ENCODE peak calls at places on chromosomes 7 and 10, in seven cellular contexts. S is thoracic aorta, D is left ventricle myocardium inferior, Z is breast epithelium, P is astrocyte, Y is IMR-90, B is upper lobe of right lung. Q is an unnamed sample.

GRCh38 chr10:124693801-124694416 is 50.3 kb downstream of the FAM53B start:
- DNase-seq in S (no peak), D (no peak), Z (no peak), P (no peak), Y (no peak), B (no peak), Q (no peak)

GRCh38 chr7:30308392-30308791 is 24.0 kb downstream of the ZNRF2 start:
- DNase-seq in S (no peak), D (no peak), Z (no peak), P (no peak), Y (peak; percentile 12), B (no peak), Q (no peak)

GRCh38 chr7:143323650-143324049 is 7.7 kb downstream of the CLCN1 start:
- DNase-seq in S (no peak), D (no peak), Z (no peak), P (no peak), Y (no peak), B (no peak), Q (no peak)

GRCh38 chr7:50660040-50660829 is 95.0 kb upstream of the DDC start:
- DNase-seq in S (no peak), D (no peak), Z (no peak), P (no peak), Y (no peak), B (peak; percentile 81), Q (peak; percentile 71)

GRCh38 chr10:92830478-92831389 is 17.6 kb upstream of the EXOC6 start:
- DNase-seq in S (no peak), D (no peak), Z (no peak), P (no peak), Y (no peak), B (no peak), Q (no peak)

GRCh38 chr7:69597278-69598076 is 798 bp upstream of the AUTS2 start:
- DNase-seq in S (no peak), D (peak; percentile 52), Z (peak; percentile 40), P (no peak), Y (no peak), B (peak; percentile 72), Q (peak; percentile 41)

GRCh38 chr7:131689662-131690234 is 133.3 kb upstream of the PODXL start:
- DNase-seq in S (no peak), D (no peak), Z (no peak), P (no peak), Y (no peak), B (no peak), Q (no peak)

GRCh38 chr10:71213127-71213616 is 802 bp downstream of the UNC5B start:
- DNase-seq in S (no peak), D (peak; percentile 55), Z (peak; percentile 72), P (peak; percentile 86), Y (peak; percentile 84), B (peak; percentile 81), Q (no peak)

GRCh38 chr10:8705415-8705814 is 650.9 kb downstream of the GATA3 start:
- DNase-seq in S (no peak), D (no peak), Z (no peak), P (no peak), Y (no peak), B (no peak), Q (no peak)

GRCh38 chr7:26199301-26200112 is 1.0 kb downstream of the HNRNPA2B1 start:
- DNase-seq in S (no peak), D (peak; percentile 63), Z (peak; percentile 68), P (peak; percentile 30), Y (peak; percentile 54), B (peak; percentile 82), Q (peak; percentile 87)

GRCh38 chr7:157046681-157047080 is 36.2 kb upstream of the MNX1 start:
- DNase-seq in S (no peak), D (no peak), Z (peak; percentile 21), P (peak; percentile 23), Y (peak; percentile 81), B (no peak), Q (no peak)

GRCh38 chr10:17129711-17130110 is at the start of gene CUBN:
- DNase-seq in S (no peak), D (no peak), Z (no peak), P (no peak), Y (no peak), B (no peak), Q (no peak)

GRCh38 chr10:96651998-96652431 is 65.2 kb upstream of the TM9SF3 start:
- DNase-seq in S (no peak), D (no peak), Z (no peak), P (no peak), Y (no peak), B (no peak), Q (peak; percentile 54)

GRCh38 chr10:23099816-23100215 is 4.4 kb downstream of the MSRB2 start:
- DNase-seq in S (no peak), D (no peak), Z (no peak), P (peak; percentile 2), Y (peak; percentile 7), B (no peak), Q (no peak)

GRCh38 chr10:61612009-61612408 is 50.7 kb upstream of the CABCOCO1 start:
- DNase-seq in S (no peak), D (no peak), Z (peak; percentile 36), P (no peak), Y (no peak), B (no peak), Q (no peak)

GRCh38 chr7:108097703-108098102 is 32.5 kb downstream of the LAMB4 start:
- DNase-seq in S (no peak), D (no peak), Z (no peak), P (no peak), Y (no peak), B (no peak), Q (no peak)

GRCh38 chr10:48449501-48450232 is 143.2 kb downstream of the MAPK8 start:
- DNase-seq in S (no peak), D (no peak), Z (no peak), P (no peak), Y (no peak), B (peak; percentile 53), Q (no peak)

GRCh38 chr7:43769791-43770465 is 11.4 kb downstream of the BLVRA start:
- DNase-seq in S (no peak), D (no peak), Z (no peak), P (no peak), Y (no peak), B (no peak), Q (no peak)
- TF ChIP-seq CTCF in S (no peak), D (no peak), Z (no peak), P (no peak), Y (no peak), B (no peak), Q (no peak)

GRCh38 chr7:137820156-137820555 is 26.6 kb downstream of the DGKI start:
- DNase-seq in S (no peak), D (no peak), Z (no peak), P (peak; percentile 47), Y (no peak), B (no peak), Q (no peak)

GRCh38 chr7:137825489-137825888 is 21.3 kb downstream of the DGKI start:
- DNase-seq in S (no peak), D (no peak), Z (no peak), P (no peak), Y (no peak), B (no peak), Q (no peak)

GRCh38 chr7:137818036-137818435 is 28.7 kb downstream of the DGKI start:
- DNase-seq in S (no peak), D (no peak), Z (no peak), P (peak; percentile 68), Y (peak; percentile 67), B (no peak), Q (no peak)

GRCh38 chr7:137816696-137817320 is 30.0 kb downstream of the DGKI start:
- DNase-seq in S (no peak), D (no peak), Z (no peak), P (no peak), Y (no peak), B (no peak), Q (no peak)

DNA sequence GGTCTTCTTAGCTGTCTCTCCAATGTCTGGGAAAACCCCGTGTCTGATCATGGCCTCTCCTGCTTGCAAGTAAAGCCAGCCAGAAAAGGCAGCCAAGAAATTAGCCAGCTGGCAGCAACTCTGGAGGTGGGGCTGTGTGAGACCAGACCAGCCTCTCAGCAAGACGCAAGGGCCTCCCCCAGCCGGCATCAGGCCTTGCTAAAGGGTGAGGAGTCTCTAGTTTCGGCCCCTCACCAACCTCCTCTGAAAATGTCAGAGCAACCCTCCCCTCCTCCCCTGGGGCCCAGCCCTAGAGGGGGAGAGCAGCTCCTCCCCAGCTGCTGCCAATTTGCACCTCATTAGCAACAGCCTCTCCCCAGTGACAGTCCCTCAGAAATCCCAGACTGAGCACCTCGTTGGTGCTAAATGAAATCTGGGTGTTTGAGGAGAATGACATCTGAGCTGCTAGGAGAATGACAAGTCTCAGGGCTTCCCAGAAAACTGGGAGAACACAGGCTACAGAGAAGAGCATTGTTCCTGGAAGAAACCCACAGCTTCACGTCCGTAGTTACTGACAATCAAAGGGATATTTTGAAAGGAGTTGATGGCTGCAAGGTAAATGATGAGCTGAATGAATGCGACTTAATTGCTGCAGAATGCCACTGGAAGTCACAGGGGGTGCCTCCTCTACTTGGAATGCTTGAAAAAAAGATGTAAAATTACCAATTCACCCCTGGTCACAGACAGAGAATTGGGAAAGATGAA is 25.9 kb downstream of the DGKI start:
- DNase-seq in S (peak; percentile 13), D (peak; percentile 72), Z (peak; percentile 49), P (peak; percentile 85), Y (peak; percentile 83), B (no peak), Q (peak; percentile 49)
- H3K4me1 ChIP-seq in S (peaks cover 4% of the 10 kb centered on the region), D (peaks cover 14% of the 10 kb centered on the region), Z (no peaks in the 10 kb centered on the region), P (peaks cover 10% of the 10 kb centered on the region), Y (peaks cover 11% of the 10 kb centered on the region), B (no peaks in the 10 kb centered on the region), Q (no peaks in the 10 kb centered on the region)

GRCh38 chr7:45211066-45211465 is 53.5 kb downstream of the RAMP3 start:
- DNase-seq in S (no peak), D (no peak), Z (no peak), P (no peak), Y (no peak), B (peak; percentile 26), Q (no peak)

GRCh38 chr7:45211958-45212357 is 54.4 kb downstream of the RAMP3 start:
- DNase-seq in S (no peak), D (no peak), Z (no peak), P (no peak), Y (no peak), B (no peak), Q (no peak)

GRCh38 chr7:45215611-45216062 is 58.0 kb downstream of the RAMP3 start:
- DNase-seq in S (no peak), D (no peak), Z (no peak), P (no peak), Y (no peak), B (no peak), Q (no peak)

GRCh38 chr7:45216181-45216580 is 58.6 kb downstream of the RAMP3 start:
- DNase-seq in S (no peak), D (no peak), Z (no peak), P (no peak), Y (no peak), B (no peak), Q (no peak)

DNA sequence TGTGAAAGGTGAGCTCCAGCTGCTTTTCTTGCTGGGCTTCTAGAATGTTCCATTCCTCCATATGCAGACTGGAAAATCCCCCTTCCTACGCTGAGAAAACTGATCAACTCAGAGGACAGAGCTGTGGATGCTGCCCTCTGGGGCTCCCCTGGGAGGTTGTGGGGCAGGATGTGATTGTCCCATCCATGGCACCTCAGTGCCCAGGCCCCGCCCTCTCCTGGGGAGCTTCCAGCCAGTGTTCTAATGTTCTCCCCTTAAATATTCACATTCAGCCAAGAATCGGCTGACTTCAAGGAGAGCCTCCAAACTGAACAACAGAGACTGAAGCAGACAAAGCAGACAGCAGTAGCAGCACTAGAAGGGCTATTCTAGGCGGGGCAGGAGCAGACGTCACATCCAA is 55.0 kb downstream of the RAMP3 start:
- DNase-seq in S (no peak), D (no peak), Z (no peak), P (no peak), Y (no peak), B (no peak), Q (no peak)
- H3K4me3 ChIP-seq in S (no peak overlapping the region), D (no peak overlapping the region), Z (no peak overlapping the region), P (no peak overlapping the region), Y (no peak overlapping the region), B (no peak overlapping the region), Q (no peak overlapping the region)

GRCh38 chr10:118259288-118259906 is 82.7 kb downstream of the FAM204A start:
- DNase-seq in S (no peak), D (no peak), Z (no peak), P (no peak), Y (peak; percentile 6), B (no peak), Q (no peak)
- TF ChIP-seq CTCF in S (no peak), D (peak; percentile 53), Z (no peak), P (peak; percentile 29), Y (peak; percentile 47), B (peak; percentile 50), Q (peak; percentile 38)

Q was measured in left lung.